ENCODE peak calls at places on chromosomes 4 and X, in nine cellular contexts. One of them, this sample, is unnamed.

GRCh38 chr4:48237996-48238645 is 31.5 kb downstream of the TEC start:
- DNase-seq in substantia nigra: no peak
- DNase-seq in iPS DF 19.7: no peak
- DNase-seq in NCI-H774: peak
- DNase-seq in astrocyte of the spinal cord: no peak
- DNase-seq in activated naive CD8-positive, alpha-beta T cell treated with anti-CD3 and anti-CD28 coated beads, Interleukin-2, amount 50 U/mL, for 16 hours: no peak
- DNase-seq in stimulated activated CD8-positive, alpha-beta memory T cell treated with anti-CD3 and anti-CD28 coated beads, Interleukin-7, amount 100 ng/mL, for 1 hour: no peak
- DNase-seq in stimulated activated CD4-positive, alpha-beta T cell treated with anti-CD3 and anti-CD28 coated beads, Interleukin-15, amount 100 ng/mL, for 1 hour: no peak
- DNase-seq in GM12865: no peak
- DNase-seq in this sample: no peak

GRCh38 chr4:155495572-155496293 is 119.0 kb upstream of the MAP9 start:
- DNase-seq in substantia nigra: no peak
- DNase-seq in iPS DF 19.7: no peak
- DNase-seq in NCI-H774: no peak
- DNase-seq in astrocyte of the spinal cord: no peak
- DNase-seq in activated naive CD8-positive, alpha-beta T cell treated with anti-CD3 and anti-CD28 coated beads, Interleukin-2, amount 50 U/mL, for 16 hours: no peak
- DNase-seq in stimulated activated CD8-positive, alpha-beta memory T cell treated with anti-CD3 and anti-CD28 coated beads, Interleukin-7, amount 100 ng/mL, for 1 hour: no peak
- DNase-seq in stimulated activated CD4-positive, alpha-beta T cell treated with anti-CD3 and anti-CD28 coated beads, Interleukin-15, amount 100 ng/mL, for 1 hour: no peak
- DNase-seq in GM12865: no peak
- DNase-seq in this sample: no peak

GRCh38 chr4:100189820-100190642 is at the start of gene DDIT4L:
- DNase-seq in substantia nigra: peak
- DNase-seq in iPS DF 19.7: no peak
- DNase-seq in NCI-H774: no peak
- DNase-seq in astrocyte of the spinal cord: peak
- DNase-seq in activated naive CD8-positive, alpha-beta T cell treated with anti-CD3 and anti-CD28 coated beads, Interleukin-2, amount 50 U/mL, for 16 hours: no peak
- DNase-seq in stimulated activated CD8-positive, alpha-beta memory T cell treated with anti-CD3 and anti-CD28 coated beads, Interleukin-7, amount 100 ng/mL, for 1 hour: no peak
- DNase-seq in stimulated activated CD4-positive, alpha-beta T cell treated with anti-CD3 and anti-CD28 coated beads, Interleukin-15, amount 100 ng/mL, for 1 hour: no peak
- DNase-seq in GM12865: no peak
- DNase-seq in this sample: peak

GRCh38 chr4:158722291-158722916 is 792 bp downstream of the PPID start:
- DNase-seq in substantia nigra: no peak
- DNase-seq in iPS DF 19.7: no peak
- DNase-seq in NCI-H774: no peak
- DNase-seq in astrocyte of the spinal cord: peak
- DNase-seq in activated naive CD8-positive, alpha-beta T cell treated with anti-CD3 and anti-CD28 coated beads, Interleukin-2, amount 50 U/mL, for 16 hours: no peak
- DNase-seq in stimulated activated CD8-positive, alpha-beta memory T cell treated with anti-CD3 and anti-CD28 coated beads, Interleukin-7, amount 100 ng/mL, for 1 hour: no peak
- DNase-seq in stimulated activated CD4-positive, alpha-beta T cell treated with anti-CD3 and anti-CD28 coated beads, Interleukin-15, amount 100 ng/mL, for 1 hour: no peak
- DNase-seq in GM12865: peak
- DNase-seq in this sample: no peak

GRCh38 chr4:148369919-148370318 is 72.3 kb downstream of the NR3C2 start:
- DNase-seq in substantia nigra: no peak
- DNase-seq in iPS DF 19.7: no peak
- DNase-seq in NCI-H774: no peak
- DNase-seq in astrocyte of the spinal cord: no peak
- DNase-seq in activated naive CD8-positive, alpha-beta T cell treated with anti-CD3 and anti-CD28 coated beads, Interleukin-2, amount 50 U/mL, for 16 hours: no peak
- DNase-seq in stimulated activated CD8-positive, alpha-beta memory T cell treated with anti-CD3 and anti-CD28 coated beads, Interleukin-7, amount 100 ng/mL, for 1 hour: no peak
- DNase-seq in stimulated activated CD4-positive, alpha-beta T cell treated with anti-CD3 and anti-CD28 coated beads, Interleukin-15, amount 100 ng/mL, for 1 hour: no peak
- DNase-seq in GM12865: no peak
- DNase-seq in this sample: no peak

GRCh38 chrX:63930140-63930539 is 145.1 kb upstream of the ARHGEF9 start:
- DNase-seq in substantia nigra: no peak
- DNase-seq in iPS DF 19.7: no peak
- DNase-seq in NCI-H774: no peak
- DNase-seq in astrocyte of the spinal cord: no peak
- DNase-seq in activated naive CD8-positive, alpha-beta T cell treated with anti-CD3 and anti-CD28 coated beads, Interleukin-2, amount 50 U/mL, for 16 hours: no peak
- DNase-seq in stimulated activated CD8-positive, alpha-beta memory T cell treated with anti-CD3 and anti-CD28 coated beads, Interleukin-7, amount 100 ng/mL, for 1 hour: no peak
- DNase-seq in stimulated activated CD4-positive, alpha-beta T cell treated with anti-CD3 and anti-CD28 coated beads, Interleukin-15, amount 100 ng/mL, for 1 hour: no peak
- DNase-seq in GM12865: no peak
- DNase-seq in this sample: no peak

GRCh38 chrX:68177542-68177941 is 255.8 kb downstream of the OPHN1 start:
- DNase-seq in substantia nigra: no peak
- DNase-seq in iPS DF 19.7: no peak
- DNase-seq in NCI-H774: no peak
- DNase-seq in astrocyte of the spinal cord: no peak
- DNase-seq in activated naive CD8-positive, alpha-beta T cell treated with anti-CD3 and anti-CD28 coated beads, Interleukin-2, amount 50 U/mL, for 16 hours: no peak
- DNase-seq in stimulated activated CD8-positive, alpha-beta memory T cell treated with anti-CD3 and anti-CD28 coated beads, Interleukin-7, amount 100 ng/mL, for 1 hour: no peak
- DNase-seq in stimulated activated CD4-positive, alpha-beta T cell treated with anti-CD3 and anti-CD28 coated beads, Interleukin-15, amount 100 ng/mL, for 1 hour: no peak
- DNase-seq in GM12865: no peak
- DNase-seq in this sample: no peak

GRCh38 chr4:169934794-169935400 is 91.3 kb downstream of the MFAP3L start:
- DNase-seq in substantia nigra: no peak
- DNase-seq in iPS DF 19.7: no peak
- DNase-seq in NCI-H774: no peak
- DNase-seq in astrocyte of the spinal cord: no peak
- DNase-seq in activated naive CD8-positive, alpha-beta T cell treated with anti-CD3 and anti-CD28 coated beads, Interleukin-2, amount 50 U/mL, for 16 hours: no peak
- DNase-seq in stimulated activated CD8-positive, alpha-beta memory T cell treated with anti-CD3 and anti-CD28 coated beads, Interleukin-7, amount 100 ng/mL, for 1 hour: no peak
- DNase-seq in stimulated activated CD4-positive, alpha-beta T cell treated with anti-CD3 and anti-CD28 coated beads, Interleukin-15, amount 100 ng/mL, for 1 hour: no peak
- DNase-seq in GM12865: no peak
- DNase-seq in this sample: no peak

GRCh38 chrX:121163443-121163842 is 116.0 kb downstream of the GLUD2 start:
- DNase-seq in substantia nigra: no peak
- DNase-seq in iPS DF 19.7: no peak
- DNase-seq in NCI-H774: no peak
- DNase-seq in astrocyte of the spinal cord: no peak
- DNase-seq in activated naive CD8-positive, alpha-beta T cell treated with anti-CD3 and anti-CD28 coated beads, Interleukin-2, amount 50 U/mL, for 16 hours: no peak
- DNase-seq in stimulated activated CD8-positive, alpha-beta memory T cell treated with anti-CD3 and anti-CD28 coated beads, Interleukin-7, amount 100 ng/mL, for 1 hour: no peak
- DNase-seq in stimulated activated CD4-positive, alpha-beta T cell treated with anti-CD3 and anti-CD28 coated beads, Interleukin-15, amount 100 ng/mL, for 1 hour: no peak
- DNase-seq in GM12865: no peak
- DNase-seq in this sample: no peak

GRCh38 chrX:46957299-46957698 is 45.1 kb downstream of the JADE3 start:
- DNase-seq in substantia nigra: no peak
- DNase-seq in iPS DF 19.7: no peak
- DNase-seq in NCI-H774: no peak
- DNase-seq in astrocyte of the spinal cord: no peak
- DNase-seq in activated naive CD8-positive, alpha-beta T cell treated with anti-CD3 and anti-CD28 coated beads, Interleukin-2, amount 50 U/mL, for 16 hours: no peak
- DNase-seq in stimulated activated CD8-positive, alpha-beta memory T cell treated with anti-CD3 and anti-CD28 coated beads, Interleukin-7, amount 100 ng/mL, for 1 hour: no peak
- DNase-seq in stimulated activated CD4-positive, alpha-beta T cell treated with anti-CD3 and anti-CD28 coated beads, Interleukin-15, amount 100 ng/mL, for 1 hour: no peak
- DNase-seq in GM12865: no peak
- DNase-seq in this sample: no peak

GRCh38 chr4:88981571-88981970 is 75.4 kb downstream of the FAM13A start:
- DNase-seq in substantia nigra: no peak
- DNase-seq in iPS DF 19.7: no peak
- DNase-seq in NCI-H774: no peak
- DNase-seq in astrocyte of the spinal cord: no peak
- DNase-seq in activated naive CD8-positive, alpha-beta T cell treated with anti-CD3 and anti-CD28 coated beads, Interleukin-2, amount 50 U/mL, for 16 hours: no peak
- DNase-seq in stimulated activated CD8-positive, alpha-beta memory T cell treated with anti-CD3 and anti-CD28 coated beads, Interleukin-7, amount 100 ng/mL, for 1 hour: no peak
- DNase-seq in stimulated activated CD4-positive, alpha-beta T cell treated with anti-CD3 and anti-CD28 coated beads, Interleukin-15, amount 100 ng/mL, for 1 hour: no peak
- DNase-seq in GM12865: no peak
- DNase-seq in this sample: no peak

GRCh38 chrX:71919436-71919835 is 8.8 kb downstream of the NHSL2 start:
- DNase-seq in substantia nigra: no peak
- DNase-seq in iPS DF 19.7: no peak
- DNase-seq in NCI-H774: no peak
- DNase-seq in astrocyte of the spinal cord: no peak
- DNase-seq in activated naive CD8-positive, alpha-beta T cell treated with anti-CD3 and anti-CD28 coated beads, Interleukin-2, amount 50 U/mL, for 16 hours: no peak
- DNase-seq in stimulated activated CD8-positive, alpha-beta memory T cell treated with anti-CD3 and anti-CD28 coated beads, Interleukin-7, amount 100 ng/mL, for 1 hour: no peak
- DNase-seq in stimulated activated CD4-positive, alpha-beta T cell treated with anti-CD3 and anti-CD28 coated beads, Interleukin-15, amount 100 ng/mL, for 1 hour: no peak
- DNase-seq in GM12865: no peak
- DNase-seq in this sample: no peak

GRCh38 chrX:153944140-153944799 is at the start of gene RENBP:
- DNase-seq in substantia nigra: no peak
- DNase-seq in iPS DF 19.7: no peak
- DNase-seq in NCI-H774: no peak
- DNase-seq in astrocyte of the spinal cord: no peak
- DNase-seq in activated naive CD8-positive, alpha-beta T cell treated with anti-CD3 and anti-CD28 coated beads, Interleukin-2, amount 50 U/mL, for 16 hours: no peak
- DNase-seq in stimulated activated CD8-positive, alpha-beta memory T cell treated with anti-CD3 and anti-CD28 coated beads, Interleukin-7, amount 100 ng/mL, for 1 hour: no peak
- DNase-seq in stimulated activated CD4-positive, alpha-beta T cell treated with anti-CD3 and anti-CD28 coated beads, Interleukin-15, amount 100 ng/mL, for 1 hour: no peak
- DNase-seq in GM12865: no peak
- DNase-seq in this sample: no peak

GRCh38 chrX:40171513-40172168 is 73.9 kb upstream of the BCOR start:
- DNase-seq in substantia nigra: no peak
- DNase-seq in iPS DF 19.7: no peak
- DNase-seq in NCI-H774: no peak
- DNase-seq in astrocyte of the spinal cord: peak
- DNase-seq in activated naive CD8-positive, alpha-beta T cell treated with anti-CD3 and anti-CD28 coated beads, Interleukin-2, amount 50 U/mL, for 16 hours: no peak
- DNase-seq in stimulated activated CD8-positive, alpha-beta memory T cell treated with anti-CD3 and anti-CD28 coated beads, Interleukin-7, amount 100 ng/mL, for 1 hour: no peak
- DNase-seq in stimulated activated CD4-positive, alpha-beta T cell treated with anti-CD3 and anti-CD28 coated beads, Interleukin-15, amount 100 ng/mL, for 1 hour: no peak
- DNase-seq in GM12865: peak
- DNase-seq in this sample: no peak

GRCh38 chr4:137558951-137559350 is 26.7 kb upstream of the PCDH18 start:
- DNase-seq in substantia nigra: no peak
- DNase-seq in iPS DF 19.7: no peak
- DNase-seq in NCI-H774: no peak
- DNase-seq in astrocyte of the spinal cord: peak
- DNase-seq in activated naive CD8-positive, alpha-beta T cell treated with anti-CD3 and anti-CD28 coated beads, Interleukin-2, amount 50 U/mL, for 16 hours: no peak
- DNase-seq in stimulated activated CD8-positive, alpha-beta memory T cell treated with anti-CD3 and anti-CD28 coated beads, Interleukin-7, amount 100 ng/mL, for 1 hour: no peak
- DNase-seq in stimulated activated CD4-positive, alpha-beta T cell treated with anti-CD3 and anti-CD28 coated beads, Interleukin-15, amount 100 ng/mL, for 1 hour: no peak
- DNase-seq in GM12865: peak
- DNase-seq in this sample: no peak

GRCh38 chr4:102492531-102493241 is 8.5 kb upstream of the NFKB1 start:
- DNase-seq in substantia nigra: no peak
- DNase-seq in iPS DF 19.7: no peak
- DNase-seq in NCI-H774: no peak
- DNase-seq in astrocyte of the spinal cord: no peak
- DNase-seq in activated naive CD8-positive, alpha-beta T cell treated with anti-CD3 and anti-CD28 coated beads, Interleukin-2, amount 50 U/mL, for 16 hours: no peak
- DNase-seq in stimulated activated CD8-positive, alpha-beta memory T cell treated with anti-CD3 and anti-CD28 coated beads, Interleukin-7, amount 100 ng/mL, for 1 hour: no peak
- DNase-seq in stimulated activated CD4-positive, alpha-beta T cell treated with anti-CD3 and anti-CD28 coated beads, Interleukin-15, amount 100 ng/mL, for 1 hour: no peak
- DNase-seq in GM12865: no peak
- DNase-seq in this sample: no peak

GRCh38 chr4:25568788-25569231 is 86.8 kb upstream of the SLC34A2 start:
- DNase-seq in substantia nigra: no peak
- DNase-seq in iPS DF 19.7: no peak
- DNase-seq in NCI-H774: no peak
- DNase-seq in astrocyte of the spinal cord: no peak
- DNase-seq in activated naive CD8-positive, alpha-beta T cell treated with anti-CD3 and anti-CD28 coated beads, Interleukin-2, amount 50 U/mL, for 16 hours: no peak
- DNase-seq in stimulated activated CD8-positive, alpha-beta memory T cell treated with anti-CD3 and anti-CD28 coated beads, Interleukin-7, amount 100 ng/mL, for 1 hour: no peak
- DNase-seq in stimulated activated CD4-positive, alpha-beta T cell treated with anti-CD3 and anti-CD28 coated beads, Interleukin-15, amount 100 ng/mL, for 1 hour: no peak
- DNase-seq in GM12865: no peak
- DNase-seq in this sample: no peak

GRCh38 chr4:42390622-42391355 is 6.5 kb upstream of the SHISA3 start:
- DNase-seq in substantia nigra: no peak
- DNase-seq in iPS DF 19.7: no peak
- DNase-seq in NCI-H774: no peak
- DNase-seq in astrocyte of the spinal cord: no peak
- DNase-seq in activated naive CD8-positive, alpha-beta T cell treated with anti-CD3 and anti-CD28 coated beads, Interleukin-2, amount 50 U/mL, for 16 hours: no peak
- DNase-seq in stimulated activated CD8-positive, alpha-beta memory T cell treated with anti-CD3 and anti-CD28 coated beads, Interleukin-7, amount 100 ng/mL, for 1 hour: no peak
- DNase-seq in stimulated activated CD4-positive, alpha-beta T cell treated with anti-CD3 and anti-CD28 coated beads, Interleukin-15, amount 100 ng/mL, for 1 hour: no peak
- DNase-seq in GM12865: peak
- DNase-seq in this sample: no peak

GRCh38 chrX:72080150-72080549 is 51.6 kb downstream of the RTL5 start:
- DNase-seq in substantia nigra: no peak
- DNase-seq in iPS DF 19.7: no peak
- DNase-seq in NCI-H774: no peak
- DNase-seq in astrocyte of the spinal cord: no peak
- DNase-seq in activated naive CD8-positive, alpha-beta T cell treated with anti-CD3 and anti-CD28 coated beads, Interleukin-2, amount 50 U/mL, for 16 hours: no peak
- DNase-seq in stimulated activated CD8-positive, alpha-beta memory T cell treated with anti-CD3 and anti-CD28 coated beads, Interleukin-7, amount 100 ng/mL, for 1 hour: no peak
- DNase-seq in stimulated activated CD4-positive, alpha-beta T cell treated with anti-CD3 and anti-CD28 coated beads, Interleukin-15, amount 100 ng/mL, for 1 hour: no peak
- DNase-seq in GM12865: no peak
- DNase-seq in this sample: no peak

GRCh38 chr4:22500831-22501714 is 14.8 kb downstream of the ADGRA3 start:
- DNase-seq in substantia nigra: no peak
- DNase-seq in iPS DF 19.7: no peak
- DNase-seq in NCI-H774: no peak
- DNase-seq in astrocyte of the spinal cord: peak
- DNase-seq in activated naive CD8-positive, alpha-beta T cell treated with anti-CD3 and anti-CD28 coated beads, Interleukin-2, amount 50 U/mL, for 16 hours: no peak
- DNase-seq in stimulated activated CD8-positive, alpha-beta memory T cell treated with anti-CD3 and anti-CD28 coated beads, Interleukin-7, amount 100 ng/mL, for 1 hour: no peak
- DNase-seq in stimulated activated CD4-positive, alpha-beta T cell treated with anti-CD3 and anti-CD28 coated beads, Interleukin-15, amount 100 ng/mL, for 1 hour: no peak
- DNase-seq in GM12865: peak
- DNase-seq in this sample: no peak

GRCh38 chrX:154457491-154458115 is 478 bp upstream of the PLXNA3 start:
- DNase-seq in substantia nigra: no peak
- DNase-seq in iPS DF 19.7: no peak
- DNase-seq in NCI-H774: peak
- DNase-seq in astrocyte of the spinal cord: no peak
- DNase-seq in activated naive CD8-positive, alpha-beta T cell treated with anti-CD3 and anti-CD28 coated beads, Interleukin-2, amount 50 U/mL, for 16 hours: no peak
- DNase-seq in stimulated activated CD8-positive, alpha-beta memory T cell treated with anti-CD3 and anti-CD28 coated beads, Interleukin-7, amount 100 ng/mL, for 1 hour: no peak
- DNase-seq in stimulated activated CD4-positive, alpha-beta T cell treated with anti-CD3 and anti-CD28 coated beads, Interleukin-15, amount 100 ng/mL, for 1 hour: peak
- DNase-seq in GM12865: peak
- DNase-seq in this sample: no peak

GRCh38 chr4:53313510-53313909 is 52.4 kb downstream of the SCFD2 start:
- DNase-seq in substantia nigra: peak
- DNase-seq in iPS DF 19.7: peak
- DNase-seq in NCI-H774: no peak
- DNase-seq in astrocyte of the spinal cord: peak
- DNase-seq in activated naive CD8-positive, alpha-beta T cell treated with anti-CD3 and anti-CD28 coated beads, Interleukin-2, amount 50 U/mL, for 16 hours: no peak
- DNase-seq in stimulated activated CD8-positive, alpha-beta memory T cell treated with anti-CD3 and anti-CD28 coated beads, Interleukin-7, amount 100 ng/mL, for 1 hour: no peak
- DNase-seq in stimulated activated CD4-positive, alpha-beta T cell treated with anti-CD3 and anti-CD28 coated beads, Interleukin-15, amount 100 ng/mL, for 1 hour: no peak
- DNase-seq in GM12865: no peak
- DNase-seq in this sample: no peak